ENCODE peak calls at places on chromosomes 13 and 19, in five cellular contexts. A, F, E, X and D are unnamed samples.

GRCh38 chr13:113109151-113110047 is 3.8 kb downstream of the F7 start:
- DNase-seq in A (no peak), E (no peak), X (no peak), F (no peak), D (no peak)

GRCh38 chr19:16190198-16190597 is 5.0 kb downstream of the FAM32A start:
- DNase-seq in F (no peak), A (no peak), E (no peak), X (no peak), D (no peak)

GRCh38 chr13:52405767-52406494 is at the start of gene THSD1:
- DNase-seq in E (no peak), A (peak; percentile 71), F (peak; percentile 56), X (no peak), D (no peak)

GRCh38 chr13:32905063-32905863 is 111.0 kb upstream of the KL start:
- DNase-seq in E (no peak), X (no peak), A (no peak), F (peak; percentile 66), D (no peak)

GRCh38 chr19:35793381-35794165 is 18.2 kb downstream of the ARHGAP33 start:
- DNase-seq in A (no peak), X (no peak), E (no peak), F (peak; percentile 24), D (no peak)

GRCh38 chr13:59823495-59823894 is 340.2 kb downstream of the DIAPH3 start:
- DNase-seq in F (peak; percentile 62), E (no peak), X (no peak), A (no peak), D (no peak)

GRCh38 chr13:88288326-88288725 is 617.2 kb downstream of the SLITRK5 start:
- DNase-seq in E (no peak), A (no peak), X (no peak), F (no peak), D (no peak)

GRCh38 chr13:60019119-60019993 is 144.4 kb downstream of the DIAPH3 start:
- DNase-seq in E (no peak), X (no peak), A (no peak), F (peak; percentile 11), D (no peak)

GRCh38 chr13:26991508-26992181 is 180.0 kb downstream of the USP12 start:
- DNase-seq in F (no peak), X (no peak), A (no peak), E (no peak), D (no peak)

GRCh38 chr13:110471833-110472162 is 89.7 kb downstream of the RAB20 start:
- DNase-seq in F (no peak), X (no peak), E (no peak), A (peak; percentile 78), D (no peak)

GRCh38 chr19:2291185-2291751 is 9.3 kb upstream of the PEAK3 start:
- DNase-seq in F (no peak), E (no peak), X (no peak), A (no peak), D (no peak)
- TF ChIP-seq CTCF in F (no peak), E (no peak), X (no peak), A (no peak), D (no peak)

DNA sequence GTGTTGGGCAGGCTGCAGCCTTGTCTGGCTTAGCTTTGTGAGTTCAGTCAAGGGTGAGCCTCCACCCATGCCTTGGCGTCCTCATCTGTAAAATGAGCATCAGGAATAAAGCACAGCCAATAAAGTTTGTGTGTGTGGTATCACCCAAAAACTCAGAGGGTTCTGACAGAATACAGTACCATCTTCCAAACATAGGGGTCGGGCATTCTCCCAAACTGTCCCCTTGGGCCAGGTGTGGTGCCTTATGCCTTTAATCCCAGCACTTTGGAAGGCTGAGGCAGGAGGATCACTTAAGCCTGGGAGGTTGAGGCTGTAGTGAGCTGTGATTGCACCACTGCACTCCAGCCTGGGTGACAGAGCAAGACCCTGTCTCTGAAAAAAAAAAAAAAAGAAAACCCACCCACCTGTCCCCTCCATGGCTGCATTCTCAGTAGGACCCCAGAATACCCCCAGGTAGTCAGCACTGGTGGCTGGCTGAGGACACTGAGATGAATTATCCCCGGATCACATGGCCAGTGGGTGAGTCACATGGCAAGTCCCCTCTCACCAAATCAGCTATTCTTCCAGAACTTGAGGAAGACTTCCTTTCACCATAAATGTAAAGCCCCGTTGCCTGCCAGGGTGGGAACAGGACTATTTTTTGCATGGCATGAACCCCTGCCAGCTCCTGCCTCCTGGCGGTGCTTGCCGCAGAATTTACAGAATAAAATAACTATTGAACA is 18.6 kb downstream of the POP4 start:
- DNase-seq in A (no peak), E (no peak), F (no peak), X (no peak), D (no peak)
- TF ChIP-seq CTCF in A (no peak), E (no peak), F (no peak), X (no peak), D (no peak)

DNA sequence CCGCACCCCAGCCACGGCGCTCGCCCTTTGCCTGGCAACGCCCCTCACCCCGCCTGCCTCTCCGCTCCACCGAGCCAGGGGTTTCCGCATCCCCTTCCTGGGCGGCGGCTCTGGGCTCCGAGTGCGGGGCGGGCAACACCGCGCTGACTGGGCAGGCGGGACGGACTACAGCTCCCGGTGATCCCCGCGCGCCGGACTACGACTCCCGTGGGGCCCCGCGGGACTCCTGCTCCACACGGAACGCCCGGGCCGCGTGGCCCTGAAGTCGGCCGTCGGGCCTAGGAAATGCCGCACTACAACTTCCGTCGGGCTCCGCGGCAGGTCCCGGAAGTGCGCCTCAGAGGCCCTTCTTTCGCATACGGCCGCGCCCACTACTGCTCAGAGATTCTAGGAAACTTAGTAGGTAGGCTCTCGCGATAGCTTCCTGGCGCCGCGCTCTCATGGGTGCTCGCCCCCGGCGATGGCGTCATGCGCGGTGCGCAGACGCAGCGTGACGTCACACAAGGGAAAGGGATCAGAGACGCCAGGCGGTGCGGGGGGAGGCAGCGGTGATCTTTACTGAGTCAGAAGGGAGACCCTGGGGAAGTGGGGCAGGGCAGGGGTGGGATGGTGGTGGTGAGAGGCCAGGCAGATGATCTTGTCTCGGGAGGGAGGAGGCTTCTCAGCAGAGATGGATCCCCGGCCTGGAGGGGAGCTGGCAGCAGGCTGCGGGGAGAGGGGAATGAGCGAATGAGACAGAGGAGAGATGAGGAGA is at the start of gene JOSD2:
- DNase-seq in X (peak; percentile 96), A (peak; percentile 99), E (peak; percentile 99), F (peak; percentile 99), D (peak; percentile 99)
- TF ChIP-seq CTCF in X (peak; percentile 12), A (peak; percentile 30), E (no peak), F (no peak), D (no peak)

GRCh38 chr19:45403272-45403671 is 1.6 kb downstream of the PPP1R13L start:
- DNase-seq in X (no peak), F (no peak), E (no peak), A (no peak), D (no peak)

GRCh38 chr19:45401815-45402468 is 2.9 kb downstream of the PPP1R13L start:
- DNase-seq in E (no peak), A (no peak), F (no peak), X (no peak), D (no peak)

GRCh38 chr19:45404557-45405434 is at the start of gene PPP1R13L:
- DNase-seq in A (peak; percentile 93), F (peak; percentile 82), X (no peak), E (peak; percentile 36), D (peak; percentile 90)

GRCh38 chr19:45403781-45404556 is 900 bp downstream of the PPP1R13L start:
- DNase-seq in A (no peak), X (no peak), E (no peak), F (peak; percentile 31), D (no peak)

DNA sequence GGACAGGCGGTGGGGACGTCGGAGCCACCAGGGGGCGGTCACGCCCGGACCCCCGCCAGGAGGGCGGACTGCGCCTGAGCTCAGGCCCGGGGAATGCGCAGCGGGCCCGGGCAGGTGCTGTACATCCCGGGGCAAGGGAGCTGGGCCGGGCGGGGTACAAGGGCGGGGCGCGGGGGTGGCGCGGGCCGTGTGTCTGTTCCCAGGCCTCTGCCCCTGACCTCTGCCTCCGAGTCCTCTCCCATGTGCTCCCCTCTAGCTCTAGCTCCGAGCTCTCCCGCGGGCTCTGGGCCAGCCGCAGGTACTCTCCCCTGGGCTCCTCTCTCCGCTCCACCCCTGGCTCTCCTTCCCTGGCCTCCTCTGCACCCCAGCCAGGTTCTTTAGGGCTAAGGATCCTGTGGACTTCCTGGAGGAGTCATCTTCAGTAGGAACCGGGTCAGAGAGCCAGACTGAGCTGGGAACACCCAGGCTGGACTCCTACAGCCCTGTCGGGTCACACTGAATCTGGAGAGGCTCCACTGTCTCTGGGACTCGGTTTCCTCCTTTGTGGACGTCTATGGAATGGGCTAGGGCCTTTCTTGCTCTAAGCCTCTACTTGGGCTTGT is 2.3 kb downstream of the PPP1R13L start:
- DNase-seq in F (peak; percentile 44), A (no peak), E (no peak), X (no peak), D (no peak)
- TF ChIP-seq CTCF in F (peak; percentile 44), A (no peak), E (peak; percentile 46), X (peak; percentile 52), D (no peak)

DNA sequence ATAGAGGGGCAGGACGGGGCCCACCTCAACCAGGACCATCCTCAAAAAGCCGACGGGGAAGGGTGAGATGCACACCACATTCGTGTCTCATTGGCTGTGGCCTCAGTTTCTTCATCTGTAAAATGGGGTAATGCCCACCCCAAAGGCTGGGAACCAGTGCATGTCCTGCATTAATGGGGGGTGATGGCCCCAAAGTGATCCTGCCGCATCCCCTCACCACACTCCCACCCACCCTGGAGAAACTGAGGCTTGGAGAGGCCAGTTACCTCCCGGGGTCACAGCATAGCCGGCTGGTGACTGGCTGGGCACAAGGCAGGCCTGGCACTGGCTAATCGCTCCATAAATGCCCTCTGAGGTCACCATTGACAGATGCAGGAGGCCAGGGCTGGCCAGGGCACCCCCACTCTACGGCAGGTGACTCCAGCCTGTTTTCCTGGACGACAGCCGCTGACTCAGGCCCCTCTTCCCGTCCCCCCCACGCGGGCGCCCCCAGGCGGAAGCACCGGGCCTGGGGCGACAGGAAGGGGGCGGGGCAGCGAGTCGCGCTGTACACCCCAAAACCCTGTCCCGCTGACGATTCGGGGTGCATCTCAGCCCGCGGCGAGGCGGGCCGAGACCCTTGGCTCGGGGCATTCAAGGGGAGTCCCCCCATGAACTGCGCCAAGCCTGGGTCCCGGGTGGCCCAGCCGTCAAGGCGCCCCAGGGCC is 483 bp upstream of the MIDN start:
- DNase-seq in F (peak; percentile 56), E (no peak), A (peak; percentile 91), X (no peak), D (no peak)
- TF ChIP-seq CTCF in F (peak; percentile 37), E (no peak), A (no peak), X (no peak), D (no peak)

GRCh38 chr13:30702006-30702405 is 33.3 kb upstream of the ALOX5AP start:
- DNase-seq in X (no peak), A (no peak), F (no peak), E (no peak), D (no peak)
- TF ChIP-seq CTCF in X (no peak), A (no peak), F (no peak), E (no peak), D (no peak)

GRCh38 chr13:46903748-46904147 is 6.9 kb upstream of the HTR2A start:
- DNase-seq in X (no peak), A (no peak), E (no peak), F (peak; percentile 45), D (no peak)

GRCh38 chr13:46906440-46906839 is 9.6 kb upstream of the HTR2A start:
- DNase-seq in F (no peak), A (no peak), X (no peak), E (no peak), D (no peak)

GRCh38 chr13:46908511-46908910 is 11.7 kb upstream of the HTR2A start:
- DNase-seq in E (no peak), X (no peak), A (no peak), F (peak; percentile 99), D (no peak)

GRCh38 chr13:46901721-46902120 is 4.9 kb upstream of the HTR2A start:
- DNase-seq in A (no peak), E (no peak), X (no peak), F (no peak), D (no peak)

GRCh38 chr13:46905249-46905648 is 8.4 kb upstream of the HTR2A start:
- DNase-seq in A (no peak), E (no peak), F (peak; percentile 48), X (no peak), D (no peak)
- TF ChIP-seq CTCF in A (no peak), E (no peak), F (peak; percentile 52), X (no peak), D (no peak)